ENCODE peak calls at places on chromosomes 16 and 17, in five cellular contexts. One of them, this sample, is unnamed. For H3K36me3, the result is how much of the 10 kb centered on the place peaks cover.

GRCh38 chr17:32302860-32303649 is 37.4 kb downstream of the RHBDL3 start:
- DNase-seq in uterus: no peak
- DNase-seq in breast epithelium: no peak
- DNase-seq in IMR-90: no peak
- DNase-seq in transverse colon: no peak
- DNase-seq in this sample: no peak

GRCh38 chr17:66406701-66407644 is 104.6 kb downstream of the PRKCA start:
- DNase-seq in transverse colon: no peak
- DNase-seq in uterus: no peak
- DNase-seq in IMR-90: no peak
- DNase-seq in breast epithelium: no peak
- DNase-seq in this sample: no peak

GRCh38 chr16:48574766-48575165 is 35.2 kb downstream of the N4BP1 start:
- DNase-seq in uterus: no peak
- DNase-seq in breast epithelium: no peak
- DNase-seq in IMR-90: no peak
- DNase-seq in transverse colon: no peak
- DNase-seq in this sample: no peak

GRCh38 chr17:76657505-76658386 is 14.2 kb upstream of the ST6GALNAC1 start:
- DNase-seq in transverse colon: peak
- DNase-seq in breast epithelium: no peak
- DNase-seq in uterus: no peak
- DNase-seq in IMR-90: no peak
- DNase-seq in this sample: no peak

GRCh38 chr16:79307214-79307613 is 293.3 kb downstream of the MAF start:
- DNase-seq in uterus: no peak
- DNase-seq in transverse colon: peak
- DNase-seq in breast epithelium: peak
- DNase-seq in IMR-90: no peak
- DNase-seq in this sample: peak

GRCh38 chr16:76035689-76036088 is 241.5 kb upstream of the CNTNAP4 start:
- DNase-seq in IMR-90: no peak
- DNase-seq in breast epithelium: no peak
- DNase-seq in transverse colon: no peak
- DNase-seq in uterus: no peak
- DNase-seq in this sample: no peak

GRCh38 chr16:56424791-56425438 is 430 bp downstream of the AMFR start:
- DNase-seq in uterus: peak
- DNase-seq in IMR-90: no peak
- DNase-seq in transverse colon: peak
- DNase-seq in breast epithelium: no peak
- DNase-seq in this sample: peak

GRCh38 chr17:63701477-63702222 is 1.7 kb upstream of the LIMD2 start:
- DNase-seq in breast epithelium: no peak
- DNase-seq in transverse colon: peak
- DNase-seq in uterus: no peak
- DNase-seq in IMR-90: no peak
- DNase-seq in this sample: peak

GRCh38 chr17:41873559-41874292 is 8.5 kb upstream of the KLHL11 start:
- DNase-seq in transverse colon: no peak
- DNase-seq in IMR-90: no peak
- DNase-seq in uterus: no peak
- DNase-seq in breast epithelium: no peak
- DNase-seq in this sample: no peak

GRCh38 chr16:31038993-31039392 is 5.6 kb downstream of the STX4 start:
- DNase-seq in IMR-90: no peak
- DNase-seq in breast epithelium: no peak
- DNase-seq in transverse colon: no peak
- DNase-seq in uterus: no peak
- DNase-seq in this sample: no peak

GRCh38 chr17:83175551-83176271 is 96.3 kb downstream of the METRNL start:
- DNase-seq in uterus: no peak
- DNase-seq in IMR-90: no peak
- DNase-seq in transverse colon: no peak
- DNase-seq in breast epithelium: peak
- DNase-seq in this sample: no peak

GRCh38 chr17:47980516-47980915 is 9.6 kb downstream of the CDK5RAP3 start:
- DNase-seq in uterus: no peak
- DNase-seq in breast epithelium: no peak
- DNase-seq in transverse colon: no peak
- DNase-seq in IMR-90: no peak
- DNase-seq in this sample: no peak

GRCh38 chr16:74447578-74447977 is 26.3 kb upstream of the CLEC18B start:
- DNase-seq in breast epithelium: no peak
- DNase-seq in transverse colon: no peak
- DNase-seq in uterus: no peak
- DNase-seq in IMR-90: no peak
- DNase-seq in this sample: no peak

GRCh38 chr17:65013613-65014391 is 42.7 kb downstream of the GNA13 start:
- DNase-seq in breast epithelium: no peak
- DNase-seq in IMR-90: peak
- DNase-seq in uterus: peak
- DNase-seq in transverse colon: no peak
- DNase-seq in this sample: no peak

GRCh38 chr16:19808061-19808621 is 76.5 kb downstream of the GPRC5B start:
- DNase-seq in breast epithelium: no peak
- DNase-seq in transverse colon: no peak
- DNase-seq in IMR-90: no peak
- DNase-seq in uterus: no peak
- DNase-seq in this sample: no peak

GRCh38 chr16:66099261-66099660 is 267.2 kb upstream of the CDH5 start:
- DNase-seq in transverse colon: no peak
- DNase-seq in breast epithelium: no peak
- DNase-seq in uterus: no peak
- DNase-seq in IMR-90: no peak
- DNase-seq in this sample: no peak

GRCh38 chr17:5501725-5502124 is 15.4 kb downstream of the MIS12 start:
- DNase-seq in uterus: no peak
- DNase-seq in IMR-90: no peak
- DNase-seq in transverse colon: no peak
- DNase-seq in breast epithelium: no peak
- DNase-seq in this sample: no peak

GRCh38 chr17:64998436-64999190 is 57.9 kb downstream of the GNA13 start:
- DNase-seq in transverse colon: no peak
- DNase-seq in uterus: no peak
- DNase-seq in IMR-90: no peak
- DNase-seq in breast epithelium: no peak
- DNase-seq in this sample: no peak

GRCh38 chr16:23974223-23974622 is 138.4 kb downstream of the PRKCB start:
- DNase-seq in transverse colon: no peak
- DNase-seq in breast epithelium: no peak
- DNase-seq in IMR-90: no peak
- DNase-seq in uterus: no peak
- DNase-seq in this sample: no peak

GRCh38 chr16:89268987-89269735 is 51.7 kb downstream of the ZNF778 start:
- DNase-seq in breast epithelium: no peak
- DNase-seq in uterus: no peak
- DNase-seq in transverse colon: no peak
- DNase-seq in IMR-90: peak
- DNase-seq in this sample: peak

GRCh38 chr17:43372273-43372911 is 26.4 kb upstream of the ARL4D start:
- DNase-seq in transverse colon: peak
- DNase-seq in breast epithelium: no peak
- DNase-seq in uterus: peak
- DNase-seq in IMR-90: no peak
- DNase-seq in this sample: peak

GRCh38 chr16:66690106-66690847 is 6.3 kb downstream of the CMTM4 start:
- DNase-seq in uterus: no peak
- DNase-seq in transverse colon: no peak
- DNase-seq in IMR-90: no peak
- DNase-seq in breast epithelium: no peak
- DNase-seq in this sample: no peak

GRCh38 chr16:54059319-54059718 is 227.3 kb downstream of the IRX3 start:
- DNase-seq in breast epithelium: no peak
- DNase-seq in uterus: no peak
- DNase-seq in IMR-90: no peak
- DNase-seq in transverse colon: no peak
- DNase-seq in this sample: no peak

GRCh38 chr17:76022285-76022684 is 4.8 kb downstream of the EVPL start:
- DNase-seq in uterus: no peak
- DNase-seq in transverse colon: no peak
- DNase-seq in IMR-90: no peak
- DNase-seq in breast epithelium: no peak
- DNase-seq in this sample: no peak

GRCh38 chr16:66479661-66480264 is 52.7 kb downstream of the BEAN1 start:
- DNase-seq in IMR-90: no peak
- DNase-seq in breast epithelium: no peak
- DNase-seq in uterus: no peak
- DNase-seq in transverse colon: no peak
- DNase-seq in this sample: peak

GRCh38 chr16:17446661-17447060 is 24.1 kb downstream of the XYLT1 start:
- DNase-seq in IMR-90: no peak
- DNase-seq in breast epithelium: no peak
- DNase-seq in uterus: peak
- DNase-seq in transverse colon: no peak
- DNase-seq in this sample: peak

GRCh38 chr16:17451835-17452234 is 18.9 kb downstream of the XYLT1 start:
- DNase-seq in uterus: no peak
- DNase-seq in breast epithelium: no peak
- DNase-seq in IMR-90: no peak
- DNase-seq in transverse colon: no peak
- DNase-seq in this sample: no peak

GRCh38 chr16:17450291-17450690 is 20.5 kb downstream of the XYLT1 start:
- DNase-seq in uterus: no peak
- DNase-seq in transverse colon: no peak
- DNase-seq in breast epithelium: no peak
- DNase-seq in IMR-90: no peak
- DNase-seq in this sample: no peak

GRCh38 chr16:17447273-17447672 is 23.5 kb downstream of the XYLT1 start:
- DNase-seq in IMR-90: no peak
- DNase-seq in uterus: no peak
- DNase-seq in transverse colon: no peak
- DNase-seq in breast epithelium: no peak
- DNase-seq in this sample: no peak

GRCh38 chr16:17448640-17449638 is 21.8 kb downstream of the XYLT1 start:
- DNase-seq in IMR-90: no peak
- DNase-seq in breast epithelium: no peak
- DNase-seq in uterus: no peak
- DNase-seq in transverse colon: peak
- DNase-seq in this sample: peak
- H3K4me3 ChIP-seq in IMR-90: no peak
- H3K4me3 ChIP-seq in breast epithelium: no peak
- H3K4me3 ChIP-seq in uterus: no peak
- H3K4me3 ChIP-seq in transverse colon: no peak
- H3K4me3 ChIP-seq in this sample: no peak

DNA sequence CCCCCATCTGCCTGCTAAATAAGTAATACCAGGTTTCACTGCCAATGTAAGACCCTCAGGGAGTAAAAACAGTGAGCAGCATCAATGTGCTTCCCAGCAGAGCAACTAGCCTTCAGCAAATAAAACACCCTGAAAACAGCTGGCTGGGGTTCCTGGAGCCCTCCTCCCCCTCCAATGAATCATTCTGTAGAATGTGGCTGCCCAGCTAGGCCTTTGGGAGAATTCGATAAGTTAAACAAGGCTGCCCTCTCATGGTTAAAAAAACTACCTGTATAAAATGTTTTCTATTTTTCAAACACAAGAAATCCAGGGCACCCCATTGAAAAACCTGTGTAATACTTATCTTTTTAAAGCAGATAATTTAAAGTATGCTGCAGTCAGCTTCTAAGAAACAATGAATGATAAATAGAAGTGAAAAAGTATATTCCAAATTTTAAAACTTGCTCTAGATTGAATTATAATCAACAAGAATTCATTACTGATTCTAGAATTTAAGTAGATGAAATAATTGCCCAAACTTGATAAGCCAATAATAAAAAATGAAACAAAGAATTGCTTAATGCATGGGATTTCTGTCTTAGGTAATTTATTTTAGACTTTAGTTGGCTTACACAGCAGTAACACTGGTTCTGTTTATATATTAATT is 9.4 kb upstream of the TOM1L1 start:
- DNase-seq in transverse colon: no peak
- DNase-seq in breast epithelium: no peak
- DNase-seq in uterus: no peak
- DNase-seq in IMR-90: peak
- DNase-seq in this sample: no peak
- TF ChIP-seq CTCF in transverse colon: no peak
- TF ChIP-seq CTCF in breast epithelium: peak
- TF ChIP-seq CTCF in uterus: no peak
- TF ChIP-seq CTCF in IMR-90: peak
- TF ChIP-seq CTCF in this sample: no peak

GRCh38 chr16:50679676-50680555 is 1.2 kb downstream of the SNX20 start:
- DNase-seq in uterus: no peak
- DNase-seq in IMR-90: no peak
- DNase-seq in breast epithelium: no peak
- DNase-seq in transverse colon: no peak
- DNase-seq in this sample: peak
- H3K36me3 ChIP-seq in uterus: under half
- H3K36me3 ChIP-seq in IMR-90: under half
- H3K36me3 ChIP-seq in breast epithelium: under half
- H3K36me3 ChIP-seq in transverse colon: under half
- H3K36me3 ChIP-seq in this sample: under half

GRCh38 chr17:44559288-44560249 is 2.3 kb downstream of the FZD2 start:
- DNase-seq in transverse colon: no peak
- DNase-seq in breast epithelium: no peak
- DNase-seq in IMR-90: no peak
- DNase-seq in uterus: no peak
- DNase-seq in this sample: no peak
- H3K4me3 ChIP-seq in transverse colon: no peak
- H3K4me3 ChIP-seq in breast epithelium: no peak
- H3K4me3 ChIP-seq in IMR-90: peak
- H3K4me3 ChIP-seq in uterus: no peak
- H3K4me3 ChIP-seq in this sample: peak

GRCh38 chr16:69610356-69610755 is 44.6 kb downstream of the NFAT5 start:
- DNase-seq in breast epithelium: no peak
- DNase-seq in uterus: no peak
- DNase-seq in IMR-90: no peak
- DNase-seq in transverse colon: no peak
- DNase-seq in this sample: no peak
- TF ChIP-seq CTCF in breast epithelium: no peak
- TF ChIP-seq CTCF in uterus: no peak
- TF ChIP-seq CTCF in IMR-90: no peak
- TF ChIP-seq CTCF in transverse colon: no peak
- TF ChIP-seq CTCF in this sample: no peak

DNA sequence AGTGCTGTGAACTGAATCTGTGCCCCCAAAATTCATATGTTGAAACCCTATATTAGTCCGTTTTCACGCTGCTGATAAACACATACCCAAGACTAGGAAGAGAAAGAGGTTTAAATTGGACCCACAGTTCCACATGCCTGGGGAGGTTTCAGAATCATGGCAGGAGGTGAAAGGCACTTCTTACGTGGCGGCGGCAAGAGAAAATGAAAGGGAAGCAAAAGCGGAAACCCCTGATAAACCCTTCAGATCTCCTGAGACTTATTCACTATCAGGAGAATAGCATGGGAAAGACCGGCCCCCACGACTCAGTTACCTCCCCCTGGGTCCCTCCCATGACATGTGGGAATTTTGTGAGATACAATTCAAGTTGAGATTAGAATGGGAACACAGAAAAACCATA is 3.7 kb upstream of the SPDYE4 start:
- DNase-seq in breast epithelium: no peak
- DNase-seq in IMR-90: no peak
- DNase-seq in transverse colon: no peak
- DNase-seq in uterus: no peak
- DNase-seq in this sample: no peak
- H3K36me3 ChIP-seq in breast epithelium: under half
- H3K36me3 ChIP-seq in IMR-90: under half
- H3K36me3 ChIP-seq in transverse colon: under half
- H3K36me3 ChIP-seq in uterus: under half
- H3K36me3 ChIP-seq in this sample: under half

GRCh38 chr17:6611231-6611630 is 29.3 kb downstream of the KIAA0753 start:
- DNase-seq in uterus: no peak
- DNase-seq in transverse colon: no peak
- DNase-seq in IMR-90: no peak
- DNase-seq in breast epithelium: no peak
- DNase-seq in this sample: no peak
- H3K4me3 ChIP-seq in uterus: no peak
- H3K4me3 ChIP-seq in transverse colon: no peak
- H3K4me3 ChIP-seq in IMR-90: no peak
- H3K4me3 ChIP-seq in breast epithelium: no peak
- H3K4me3 ChIP-seq in this sample: no peak